ENCODE peak calls at places on chromosomes 6 and 20, in four cellular contexts. P is CD8-positive, alpha-beta memory T cell; G is aorta; A is HepG2. N is an unnamed sample. For H3K27me3 and H3K4me1, the result is how much of the 10 kb centered on the place peaks cover.

GRCh38 chr6:72916298-72916697 is 294.4 kb downstream of the KCNQ5 start:
- DNase-seq in P (no peak), G (no peak), A (no peak), N (no peak)

GRCh38 chr6:34235605-34236422 is 859 bp upstream of the HMGA1 start:
- DNase-seq in P (peak), G (peak), A (no peak), N (peak)

GRCh38 chr20:44207066-44207723 is 3.4 kb downstream of the OSER1 start:
- DNase-seq in P (no peak), G (no peak), A (no peak), N (no peak)

GRCh38 chr20:37390503-37390890 is 44.6 kb downstream of the SRC start:
- DNase-seq in P (no peak), G (peak), A (no peak), N (peak)

GRCh38 chr6:19999319-20000191 is 162.4 kb downstream of the ID4 start:
- DNase-seq in P (no peak), G (no peak), A (no peak), N (no peak)

GRCh38 chr6:5672581-5673011 is 334.1 kb downstream of the NRN1 start:
- DNase-seq in P (no peak), G (peak), A (no peak), N (no peak)

GRCh38 chr20:32485126-32485769 is 99.9 kb downstream of the NOL4L start:
- DNase-seq in P (peak), G (peak), A (peak), N (peak)

GRCh38 chr6:13711384-13711725 is 280 bp downstream of the RANBP9 start:
- DNase-seq in P (peak), G (no peak), A (no peak), N (peak)

GRCh38 chr20:13220194-13220856 is 749 bp upstream of the ISM1 start:
- DNase-seq in P (no peak), G (peak), A (no peak), N (peak)

GRCh38 chr6:90537027-90537426 is 49.8 kb downstream of the MAP3K7 start:
- DNase-seq in P (no peak), G (no peak), A (no peak), N (no peak)

GRCh38 chr20:15637971-15638754 is 935.1 kb downstream of the KIF16B start:
- DNase-seq in P (no peak), G (no peak), A (no peak), N (no peak)

GRCh38 chr20:17761612-17762011 is 61.8 kb downstream of the BANF2 start:
- DNase-seq in P (no peak), G (no peak), A (no peak), N (no peak)

GRCh38 chr20:12916699-12917098 is 92.1 kb upstream of the SPTLC3 start:
- DNase-seq in P (no peak), G (no peak), A (peak), N (no peak)

GRCh38 chr6:167703781-167704180 is 122.9 kb upstream of the AFDN start:
- DNase-seq in P (no peak), G (no peak), A (no peak), N (no peak)

GRCh38 chr6:89350281-89351037 is 2.1 kb downstream of the UBE2J1 start:
- DNase-seq in P (no peak), G (no peak), A (no peak), N (no peak)

GRCh38 chr6:41092421-41093140 is 19.8 kb downstream of the NFYA start:
- DNase-seq in P (no peak), G (no peak), A (peak), N (no peak)

GRCh38 chr20:20731945-20732296 is 19.5 kb upstream of the RALGAPA2 start:
- DNase-seq in P (no peak), G (no peak), A (no peak), N (no peak)
- H3K27me3 ChIP-seq in P (under half), G (under half), A (under half), N (under half)

GRCh38 chr20:41150664-41151063 is 13.3 kb downstream of the PLCG1 start:
- DNase-seq in P (no peak), G (no peak), A (no peak), N (no peak)
- H3K4me1 ChIP-seq in P (half or more), G (under half), A (half or more), N (under half)

GRCh38 chr6:170295519-170296422 is 4.9 kb upstream of the DLL1 start:
- DNase-seq in P (no peak), G (no peak), A (no peak), N (peak)

GRCh38 chr6:170296423-170296745 is 5.5 kb upstream of the DLL1 start:
- DNase-seq in P (no peak), G (no peak), A (no peak), N (no peak)

GRCh38 chr6:170298688-170299087 is 7.8 kb upstream of the DLL1 start:
- DNase-seq in P (no peak), G (no peak), A (no peak), N (no peak)

GRCh38 chr6:170296746-170297576 is 6.1 kb upstream of the DLL1 start:
- DNase-seq in P (no peak), G (no peak), A (no peak), N (no peak)

DNA sequence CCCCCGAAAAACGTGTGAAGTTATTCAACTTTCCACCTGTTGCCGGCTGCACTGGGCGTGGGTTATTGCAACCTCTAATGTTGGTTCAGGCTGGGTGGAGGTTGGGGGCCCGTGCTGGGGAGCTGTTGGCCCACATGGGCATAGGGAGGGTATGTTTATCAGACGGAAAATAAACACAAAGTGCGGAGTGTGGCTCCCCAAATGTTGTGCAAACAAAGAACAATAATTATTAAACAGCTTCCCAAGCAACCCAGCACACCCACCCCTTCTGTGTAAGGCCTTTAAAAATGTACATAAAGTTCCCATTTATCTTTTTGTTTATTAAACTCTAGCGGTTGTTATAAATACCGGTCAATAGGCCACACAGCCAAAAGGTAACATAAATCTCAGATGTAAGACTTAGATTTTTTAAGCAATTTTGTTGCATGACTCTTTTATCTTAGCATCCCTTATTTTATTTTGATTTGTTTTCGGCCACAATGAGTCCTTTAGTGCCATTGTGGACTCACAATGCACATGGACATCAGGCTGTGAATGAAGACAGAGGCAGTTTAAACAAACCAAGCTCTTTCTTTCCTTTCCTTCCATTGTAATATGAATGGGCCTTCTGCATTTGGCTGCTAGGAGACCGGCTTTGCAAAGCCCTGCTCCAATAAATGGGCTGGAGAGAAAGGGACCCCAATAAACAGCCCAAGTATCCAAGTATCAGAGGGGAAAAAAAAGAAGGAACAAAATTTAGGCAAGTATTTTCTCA is 6.9 kb upstream of the DLL1 start:
- DNase-seq in P (no peak), G (no peak), A (no peak), N (no peak)
- H3K27me3 ChIP-seq in P (under half), G (under half), A (under half), N (under half)

DNA sequence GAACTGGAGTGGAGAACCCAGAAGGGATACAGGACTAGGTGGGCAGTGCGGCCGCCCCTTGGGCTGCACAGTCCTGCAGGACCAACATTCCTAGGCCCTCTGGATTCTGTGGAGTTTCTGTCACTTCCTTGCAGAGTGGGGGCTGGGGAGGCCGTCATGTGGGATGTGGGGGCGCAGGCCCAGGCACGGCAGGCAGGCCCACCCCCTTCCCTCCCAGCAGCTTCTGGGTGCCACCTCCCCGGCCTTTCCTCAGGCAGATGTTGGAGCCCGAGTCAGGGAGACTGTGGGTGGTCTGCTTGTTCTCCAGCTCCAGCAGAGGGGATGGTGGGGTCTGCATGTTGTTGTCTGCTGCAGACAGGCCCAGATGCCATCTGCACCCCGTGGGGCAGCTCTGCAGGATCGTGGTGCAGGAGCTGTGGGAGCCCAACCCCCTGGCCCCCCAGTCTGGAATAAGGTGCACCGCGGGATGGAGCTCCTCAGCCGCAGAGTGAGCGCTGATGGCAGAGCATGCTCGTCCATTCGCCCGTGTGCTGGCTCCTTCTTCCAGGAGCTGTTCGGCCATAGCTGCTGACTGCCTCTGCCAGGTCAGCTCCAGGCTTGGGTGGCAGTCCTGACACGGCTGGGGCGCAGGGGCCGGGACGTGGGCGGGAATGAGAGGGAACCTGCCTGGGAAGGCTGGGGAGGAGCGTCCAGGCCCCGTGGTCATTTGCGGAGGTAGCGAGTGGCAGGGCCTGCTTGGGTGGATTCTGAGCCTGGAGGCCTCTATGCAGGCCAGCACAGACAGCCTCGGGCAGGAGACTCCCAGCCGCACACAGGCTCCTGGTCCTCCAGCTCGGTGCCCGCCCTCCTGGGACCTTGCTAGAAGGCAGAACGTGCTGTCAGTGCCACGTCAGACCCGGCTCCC is 18.1 kb downstream of the SLC17A9 start:
- DNase-seq in P (no peak), G (no peak), A (no peak), N (no peak)
- H3K4me1 ChIP-seq in P (under half), G (under half), A (under half), N (under half)

DNA sequence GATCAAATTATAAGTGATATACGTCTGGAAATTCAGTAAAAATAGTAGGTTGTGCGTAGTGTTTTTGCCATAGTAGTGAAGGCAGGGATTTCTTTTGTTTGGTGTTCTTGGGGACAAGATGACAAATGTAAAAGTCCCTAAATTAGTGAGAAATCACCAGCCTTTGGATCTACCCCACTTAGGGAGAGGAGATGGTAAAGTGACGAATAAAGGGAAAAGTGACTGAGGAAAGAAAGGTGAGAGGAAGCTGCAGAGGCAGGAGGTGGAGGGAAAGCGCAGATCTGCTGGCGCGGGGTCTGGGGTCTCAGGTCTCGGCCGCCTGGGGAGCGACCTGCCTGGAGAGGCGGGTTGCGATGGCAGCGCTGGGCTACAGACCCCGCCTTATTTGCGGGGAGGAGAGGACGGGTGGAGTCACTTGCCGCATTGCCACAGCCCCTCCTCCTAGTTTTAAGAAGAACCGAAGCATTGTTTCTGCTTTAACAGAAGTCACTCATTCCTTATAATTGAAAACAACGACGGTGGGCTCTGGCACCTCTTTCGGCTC is 3.4 kb upstream of the LIN28B start:
- DNase-seq in P (no peak), G (no peak), A (no peak), N (no peak)
- H3K27me3 ChIP-seq in P (under half), G (under half), A (under half), N (under half)

DNA sequence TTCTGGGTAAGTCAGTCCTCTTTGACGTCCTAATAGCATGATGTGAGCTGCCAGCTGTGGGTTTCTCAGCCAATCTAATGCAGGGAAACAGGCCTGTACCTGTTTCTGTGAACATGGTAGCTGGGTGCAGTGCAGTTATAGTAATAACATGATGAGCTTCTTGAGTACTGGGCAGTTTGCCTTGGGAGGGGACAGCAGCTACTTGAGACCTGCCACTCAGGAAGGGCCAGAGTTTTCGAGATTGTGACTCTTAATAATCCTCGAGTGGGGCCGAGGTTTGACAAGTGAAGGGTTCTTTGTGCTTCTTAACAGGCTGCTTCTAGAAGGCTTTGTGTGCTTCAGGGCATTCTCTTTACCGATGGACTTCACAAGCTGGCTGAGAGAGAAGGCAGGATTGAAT is 180.1 kb downstream of the JARID2 start:
- DNase-seq in P (no peak), G (no peak), A (no peak), N (no peak)
- H3K4me1 ChIP-seq in P (under half), G (under half), A (under half), N (under half)